ENCODE peak calls at places on chromosomes 16 and 17, in four cellular contexts. One of them, this sample, is unnamed. For H3K36me3, the result is how much of the 10 kb centered on the place peaks cover.

GRCh38 chr17:63040816-63041215 is 74.8 kb downstream of the TANC2 start:
- DNase-seq in gastrocnemius medialis: no peak
- DNase-seq in breast epithelium: no peak
- DNase-seq in cardiac muscle cell: no peak
- DNase-seq in this sample: no peak

GRCh38 chr16:48611329-48612137 is 1.6 kb upstream of the N4BP1 start:
- DNase-seq in breast epithelium: no peak
- DNase-seq in gastrocnemius medialis: no peak
- DNase-seq in cardiac muscle cell: no peak
- DNase-seq in this sample: peak

GRCh38 chr16:82625066-82625968 is 1.5 kb upstream of the CDH13 start:
- DNase-seq in cardiac muscle cell: no peak
- DNase-seq in gastrocnemius medialis: peak
- DNase-seq in breast epithelium: no peak
- DNase-seq in this sample: no peak

GRCh38 chr17:20987511-20987910 is 55.3 kb downstream of the USP22 start:
- DNase-seq in cardiac muscle cell: no peak
- DNase-seq in breast epithelium: no peak
- DNase-seq in gastrocnemius medialis: no peak
- DNase-seq in this sample: no peak

GRCh38 chr17:17151962-17152361 is 54.2 kb downstream of the PLD6 start:
- DNase-seq in breast epithelium: peak
- DNase-seq in cardiac muscle cell: no peak
- DNase-seq in gastrocnemius medialis: peak
- DNase-seq in this sample: no peak

GRCh38 chr16:17414421-17414820 is 56.3 kb downstream of the XYLT1 start:
- DNase-seq in breast epithelium: no peak
- DNase-seq in gastrocnemius medialis: no peak
- DNase-seq in cardiac muscle cell: no peak
- DNase-seq in this sample: no peak

GRCh38 chr17:58974354-58974753 is 132.3 kb downstream of the TRIM37 start:
- DNase-seq in gastrocnemius medialis: no peak
- DNase-seq in breast epithelium: no peak
- DNase-seq in cardiac muscle cell: no peak
- DNase-seq in this sample: no peak

GRCh38 chr17:48053758-48054237 is 5.6 kb downstream of the NFE2L1 start:
- DNase-seq in cardiac muscle cell: no peak
- DNase-seq in gastrocnemius medialis: no peak
- DNase-seq in breast epithelium: no peak
- DNase-seq in this sample: no peak

GRCh38 chr16:66521951-66522771 is 27.8 kb downstream of the TK2 start:
- DNase-seq in gastrocnemius medialis: no peak
- DNase-seq in cardiac muscle cell: no peak
- DNase-seq in breast epithelium: no peak
- DNase-seq in this sample: no peak

GRCh38 chr16:8370374-8371015 is 219.8 kb downstream of the TMEM114 start:
- DNase-seq in gastrocnemius medialis: no peak
- DNase-seq in cardiac muscle cell: no peak
- DNase-seq in breast epithelium: no peak
- DNase-seq in this sample: no peak

GRCh38 chr17:49647256-49647585 is 30.7 kb downstream of the SPOP start:
- DNase-seq in cardiac muscle cell: no peak
- DNase-seq in breast epithelium: no peak
- DNase-seq in gastrocnemius medialis: no peak
- DNase-seq in this sample: no peak

GRCh38 chr17:49645654-49646053 is 32.2 kb downstream of the SPOP start:
- DNase-seq in cardiac muscle cell: no peak
- DNase-seq in gastrocnemius medialis: no peak
- DNase-seq in breast epithelium: no peak
- DNase-seq in this sample: no peak

GRCh38 chr17:49646391-49647255 is 31.3 kb downstream of the SPOP start:
- DNase-seq in gastrocnemius medialis: peak
- DNase-seq in cardiac muscle cell: no peak
- DNase-seq in breast epithelium: no peak
- DNase-seq in this sample: peak
- H3K4me3 ChIP-seq in gastrocnemius medialis: peak
- H3K4me3 ChIP-seq in cardiac muscle cell: no peak
- H3K4me3 ChIP-seq in breast epithelium: no peak
- H3K4me3 ChIP-seq in this sample: no peak

GRCh38 chr16:19073863-19074262 is 6.4 kb downstream of the COQ7 start:
- DNase-seq in gastrocnemius medialis: no peak
- DNase-seq in breast epithelium: no peak
- DNase-seq in cardiac muscle cell: no peak
- DNase-seq in this sample: no peak

GRCh38 chr16:19071811-19072777 is 4.7 kb downstream of the COQ7 start:
- DNase-seq in gastrocnemius medialis: no peak
- DNase-seq in cardiac muscle cell: peak
- DNase-seq in breast epithelium: peak
- DNase-seq in this sample: peak

GRCh38 chr16:19075511-19075910 is 8.1 kb downstream of the COQ7 start:
- DNase-seq in breast epithelium: no peak
- DNase-seq in gastrocnemius medialis: no peak
- DNase-seq in cardiac muscle cell: no peak
- DNase-seq in this sample: no peak

GRCh38 chr16:19073344-19073743 is 5.9 kb downstream of the COQ7 start:
- DNase-seq in gastrocnemius medialis: no peak
- DNase-seq in breast epithelium: no peak
- DNase-seq in cardiac muscle cell: no peak
- DNase-seq in this sample: no peak

DNA sequence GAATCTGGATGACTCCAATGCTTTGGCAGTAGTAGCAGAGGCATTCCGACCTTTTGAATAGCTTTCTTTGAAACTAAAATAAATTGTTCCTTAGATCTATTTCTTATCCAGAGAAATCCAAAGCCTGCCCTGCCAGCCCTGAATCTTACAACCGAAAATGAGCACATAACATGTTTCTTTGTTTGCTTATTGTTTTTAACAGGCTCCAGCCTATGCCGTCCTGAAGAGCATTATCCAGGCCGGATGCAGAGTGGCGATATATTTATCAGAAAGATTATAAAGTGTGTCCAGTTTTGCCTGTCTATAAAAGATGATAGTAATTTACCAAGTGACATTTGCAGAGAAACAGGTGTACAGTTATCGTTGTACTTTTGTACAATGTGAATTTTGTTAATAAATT is 10.5 kb downstream of the COQ7 start:
- DNase-seq in gastrocnemius medialis: no peak
- DNase-seq in cardiac muscle cell: no peak
- DNase-seq in breast epithelium: no peak
- DNase-seq in this sample: no peak
- H3K36me3 ChIP-seq in gastrocnemius medialis: under half
- H3K36me3 ChIP-seq in cardiac muscle cell: under half
- H3K36me3 ChIP-seq in breast epithelium: under half
- H3K36me3 ChIP-seq in this sample: under half

DNA sequence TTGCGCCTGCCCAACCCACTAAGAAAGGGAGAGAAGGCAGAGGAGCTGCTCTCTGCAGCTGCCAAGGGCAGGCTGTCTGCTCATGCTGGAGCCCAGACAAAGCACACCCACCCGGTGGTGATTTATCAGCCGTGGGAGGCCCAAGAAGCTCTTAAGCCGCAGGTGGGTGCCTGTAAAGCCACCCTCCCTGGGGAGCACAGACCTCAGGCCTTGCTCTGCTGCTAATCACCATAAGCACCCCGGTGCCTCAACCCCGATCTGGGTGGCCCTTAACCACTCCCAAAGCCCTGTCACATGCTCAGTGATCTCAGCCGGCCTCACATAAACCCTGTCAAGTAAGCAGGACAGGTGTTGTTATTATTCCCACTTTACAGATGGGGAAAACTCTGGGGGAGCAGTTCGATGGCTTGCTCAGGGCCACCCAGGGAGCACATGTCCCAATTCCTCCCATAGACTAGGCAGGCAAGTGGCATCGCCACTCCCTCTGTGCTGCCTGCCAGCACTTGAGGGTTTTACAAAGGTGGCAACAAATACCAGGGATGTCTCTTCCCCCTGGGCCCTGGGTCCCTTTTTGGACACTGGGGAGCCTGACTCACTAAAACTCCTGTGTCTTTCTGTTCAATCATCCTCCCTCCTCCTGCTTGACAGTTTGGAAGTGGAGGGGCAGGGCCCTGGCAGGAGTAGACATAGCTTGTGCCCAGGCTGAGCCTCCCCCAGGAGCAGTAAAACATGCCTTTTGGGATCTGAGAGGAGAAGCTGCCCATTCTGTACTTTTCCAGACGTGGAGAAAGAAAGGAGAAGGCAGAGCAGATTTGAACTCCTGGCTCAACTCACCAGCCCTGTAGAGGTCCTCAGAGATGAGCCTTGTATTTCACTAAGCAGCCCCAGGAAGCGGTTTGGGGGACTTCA is 299.3 kb downstream of the SOX9 start:
- DNase-seq in cardiac muscle cell: no peak
- DNase-seq in gastrocnemius medialis: no peak
- DNase-seq in breast epithelium: no peak
- DNase-seq in this sample: no peak
- TF ChIP-seq CTCF in cardiac muscle cell: no peak
- TF ChIP-seq CTCF in gastrocnemius medialis: no peak
- TF ChIP-seq CTCF in breast epithelium: no peak
- TF ChIP-seq CTCF in this sample: no peak

DNA sequence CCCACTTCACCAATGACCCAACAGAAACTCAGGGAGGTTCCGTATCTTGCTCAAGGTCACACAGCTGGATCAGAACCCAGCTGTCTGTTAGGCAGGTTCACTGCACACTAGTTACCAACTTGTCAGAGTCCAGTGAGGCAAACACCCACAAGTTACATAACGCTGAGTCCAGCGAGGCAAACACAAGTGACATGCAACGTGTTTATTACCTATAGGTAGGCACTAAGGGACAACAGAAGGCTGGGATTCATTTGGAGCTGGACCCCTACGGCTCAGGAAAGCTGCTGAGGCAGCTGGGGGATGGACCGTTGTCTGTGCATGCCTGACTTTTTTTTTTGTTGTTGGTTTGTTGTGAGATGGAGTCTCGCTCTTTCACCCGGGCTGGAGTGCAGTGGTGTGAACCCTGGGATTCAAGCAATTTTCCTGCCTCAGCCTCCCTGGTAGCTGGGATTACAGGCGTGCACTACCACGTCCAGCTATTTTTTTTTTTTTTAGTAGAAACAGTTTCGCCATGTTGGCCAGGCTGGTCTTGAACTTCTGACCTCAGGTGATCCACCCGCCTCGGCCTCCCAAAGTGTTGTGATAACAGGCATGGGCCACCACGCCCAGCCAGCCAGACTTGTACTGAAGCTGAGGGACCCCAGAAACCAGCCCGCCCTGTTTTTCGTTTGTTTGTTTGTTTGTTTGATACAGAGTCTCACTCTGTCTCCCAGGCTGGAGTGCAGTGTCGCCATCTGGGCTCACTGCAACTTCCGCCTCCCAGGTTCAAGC is 1.9 kb upstream of the RSAD1 start:
- DNase-seq in cardiac muscle cell: no peak
- DNase-seq in gastrocnemius medialis: no peak
- DNase-seq in breast epithelium: no peak
- DNase-seq in this sample: no peak
- H3K4me3 ChIP-seq in cardiac muscle cell: no peak
- H3K4me3 ChIP-seq in gastrocnemius medialis: no peak
- H3K4me3 ChIP-seq in breast epithelium: no peak
- H3K4me3 ChIP-seq in this sample: no peak

DNA sequence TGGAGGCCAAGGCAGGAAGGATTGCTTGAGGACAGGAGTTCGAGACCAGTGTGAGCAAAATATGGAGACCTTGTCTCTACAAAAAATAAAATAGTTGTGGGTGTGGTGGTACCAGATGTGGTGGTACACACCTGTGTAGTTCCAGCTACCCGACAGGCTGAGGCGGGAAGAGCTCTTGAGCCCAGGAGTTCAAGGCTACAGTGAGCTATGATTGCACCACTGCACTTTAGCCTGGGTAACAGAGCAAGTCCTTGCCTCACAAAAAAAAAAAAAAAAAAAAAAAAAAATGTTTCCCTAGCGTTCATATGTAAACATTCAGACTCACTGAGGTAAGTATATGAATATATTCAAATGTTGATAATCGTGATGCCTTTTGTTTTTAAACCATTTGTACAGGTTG is 39.5 kb downstream of the CLUH start:
- DNase-seq in gastrocnemius medialis: no peak
- DNase-seq in breast epithelium: no peak
- DNase-seq in cardiac muscle cell: no peak
- DNase-seq in this sample: no peak
- H3K36me3 ChIP-seq in gastrocnemius medialis: under half
- H3K36me3 ChIP-seq in breast epithelium: under half
- H3K36me3 ChIP-seq in cardiac muscle cell: half or more
- H3K36me3 ChIP-seq in this sample: under half

GRCh38 chr17:50270430-50271172 is 3.7 kb upstream of the TMEM92 start:
- DNase-seq in gastrocnemius medialis: peak
- DNase-seq in breast epithelium: peak
- DNase-seq in cardiac muscle cell: peak
- DNase-seq in this sample: peak
- TF ChIP-seq CTCF in gastrocnemius medialis: no peak
- TF ChIP-seq CTCF in breast epithelium: no peak
- TF ChIP-seq CTCF in cardiac muscle cell: no peak
- TF ChIP-seq CTCF in this sample: no peak

GRCh38 chr16:10282367-10282766 is 100.1 kb upstream of the GRIN2A start:
- DNase-seq in breast epithelium: no peak
- DNase-seq in gastrocnemius medialis: no peak
- DNase-seq in cardiac muscle cell: peak
- DNase-seq in this sample: no peak
- H3K4me3 ChIP-seq in breast epithelium: no peak
- H3K4me3 ChIP-seq in gastrocnemius medialis: no peak
- H3K4me3 ChIP-seq in cardiac muscle cell: peak
- H3K4me3 ChIP-seq in this sample: no peak

GRCh38 chr17:38905375-38905774 is 20.0 kb upstream of the LASP1NB start:
- DNase-seq in breast epithelium: no peak
- DNase-seq in gastrocnemius medialis: no peak
- DNase-seq in cardiac muscle cell: no peak
- DNase-seq in this sample: no peak
- H3K36me3 ChIP-seq in breast epithelium: under half
- H3K36me3 ChIP-seq in gastrocnemius medialis: under half
- H3K36me3 ChIP-seq in cardiac muscle cell: under half
- H3K36me3 ChIP-seq in this sample: under half